ENCODE peak calls at places on chromosomes 3 and 15, in five cellular contexts. U, F, C, J and K are unnamed samples.

GRCh38 chr15:71559098-71559497 is 251.3 kb upstream of the NR2E3 start:
- DNase-seq in U (no peak), F (peak), C (no peak), J (no peak), K (peak)

GRCh38 chr3:10489746-10490483 is 15.5 kb downstream of the ATP2B2 start:
- DNase-seq in U (no peak), F (no peak), C (no peak), J (no peak), K (no peak)

GRCh38 chr3:42216820-42217416 is 49.1 kb downstream of the CCK start:
- DNase-seq in U (no peak), F (peak), C (no peak), J (peak), K (peak)

GRCh38 chr15:62821384-62822131 is 221.0 kb upstream of the TPM1 start:
- DNase-seq in U (no peak), F (no peak), C (no peak), J (no peak), K (no peak)

GRCh38 chr15:73746883-73747282 is 6.3 kb downstream of the INSYN1 start:
- DNase-seq in U (no peak), F (no peak), C (no peak), J (no peak), K (no peak)

GRCh38 chr3:5187920-5188418 is 462 bp downstream of the EDEM1 start:
- DNase-seq in U (peak), F (peak), C (no peak), J (no peak), K (no peak)

GRCh38 chr15:62391565-62392262 is 226.6 kb upstream of the C2CD4B start:
- DNase-seq in U (peak), F (peak), C (no peak), J (peak), K (peak)

GRCh38 chr3:174215426-174215825 is 643.7 kb upstream of the NAALADL2 start:
- DNase-seq in U (no peak), F (no peak), C (no peak), J (no peak), K (no peak)

GRCh38 chr3:112682361-112682760 is 41.4 kb upstream of the CCDC80 start:
- DNase-seq in U (no peak), F (no peak), C (no peak), J (no peak), K (no peak)

GRCh38 chr15:73081321-73081958 is 29.2 kb downstream of the NEO1 start:
- DNase-seq in U (peak), F (peak), C (peak), J (peak), K (peak)

GRCh38 chr15:78077053-78077859 is at the start of gene TBC1D2B:
- DNase-seq in U (peak), F (peak), C (no peak), J (peak), K (peak)

GRCh38 chr3:12705981-12706380 is 42.1 kb upstream of the RAF1 start:
- DNase-seq in U (no peak), F (no peak), C (no peak), J (no peak), K (peak)

GRCh38 chr15:31437686-31438085 is 111.1 kb downstream of the KLF13 start:
- DNase-seq in U (no peak), F (no peak), C (no peak), J (peak), K (no peak)

GRCh38 chr3:79957066-79957465 is 189.3 kb upstream of the ROBO1 start:
- DNase-seq in U (no peak), F (no peak), C (no peak), J (no peak), K (no peak)

GRCh38 chr3:129038121-129038855 is 22.3 kb upstream of the GP9 start:
- DNase-seq in U (no peak), F (no peak), C (no peak), J (no peak), K (no peak)

GRCh38 chr3:180063783-180064182 is 27.0 kb upstream of the PEX5L start:
- DNase-seq in U (no peak), F (no peak), C (no peak), J (peak), K (no peak)

GRCh38 chr3:25385807-25386512 is 42.1 kb upstream of the RARB start:
- DNase-seq in U (no peak), F (no peak), C (no peak), J (no peak), K (no peak)

GRCh38 chr3:133670525-133670995 is 8.8 kb upstream of the TOPBP1 start:
- DNase-seq in U (no peak), F (no peak), C (no peak), J (no peak), K (no peak)

GRCh38 chr3:143644370-143645089 is 203.7 kb downstream of the SLC9A9 start:
- DNase-seq in U (peak), F (peak), C (peak), J (peak), K (peak)

GRCh38 chr3:9040996-9041395 is 77.7 kb upstream of the RAD18 start:
- DNase-seq in U (no peak), F (no peak), C (no peak), J (no peak), K (no peak)

GRCh38 chr3:31772155-31772761 is 208.8 kb downstream of the OSBPL10 start:
- DNase-seq in U (no peak), F (no peak), C (no peak), J (no peak), K (no peak)

GRCh38 chr3:39346785-39347585 is 17.5 kb downstream of the CCR8 start:
- DNase-seq in U (peak), F (no peak), C (no peak), J (no peak), K (no peak)

GRCh38 chr3:140258222-140258724 is 323.3 kb downstream of the CLSTN2 start:
- DNase-seq in U (no peak), F (peak), C (no peak), J (no peak), K (no peak)

GRCh38 chr3:152961323-152961722 is 126.4 kb downstream of the P2RY1 start:
- DNase-seq in U (peak), F (peak), C (peak), J (peak), K (peak)

GRCh38 chr15:65207280-65207679 is 4.0 kb downstream of the CILP start:
- DNase-seq in U (no peak), F (no peak), C (no peak), J (no peak), K (no peak)

GRCh38 chr3:4597204-4597985 is 104.2 kb downstream of the ITPR1 start:
- DNase-seq in U (no peak), F (no peak), C (no peak), J (no peak), K (no peak)

GRCh38 chr3:139520028-139520737 is 19.4 kb downstream of the RBP1 start:
- DNase-seq in U (peak), F (peak), C (peak), J (peak), K (peak)

GRCh38 chr3:141127344-141128125 is 76.4 kb downstream of the SPSB4 start:
- DNase-seq in U (no peak), F (no peak), C (no peak), J (no peak), K (no peak)

GRCh38 chr3:18812316-18812715 is 336.0 kb upstream of the KCNH8 start:
- DNase-seq in U (no peak), F (peak), C (no peak), J (no peak), K (peak)

GRCh38 chr3:58085616-58086015 is 77.4 kb downstream of the FLNB start:
- DNase-seq in U (no peak), F (no peak), C (no peak), J (no peak), K (no peak)

GRCh38 chr3:102089182-102089581 is 239.9 kb downstream of the NFKBIZ start:
- DNase-seq in U (no peak), F (no peak), C (no peak), J (no peak), K (no peak)

GRCh38 chr3:170802164-170803151 is 67.5 kb downstream of the RPL22L1 start:
- DNase-seq in U (no peak), F (peak), C (no peak), J (no peak), K (peak)

GRCh38 chr3:87333393-87333892 is 57.1 kb upstream of the POU1F1 start:
- DNase-seq in U (no peak), F (peak), C (peak), J (no peak), K (peak)

GRCh38 chr15:67840747-67841634 is 1.1 kb upstream of the RNU6-1 start:
- DNase-seq in U (no peak), F (peak), C (no peak), J (peak), K (peak)

GRCh38 chr3:45437388-45437787 is 49.0 kb downstream of the LARS2 start:
- DNase-seq in U (no peak), F (peak), C (peak), J (no peak), K (no peak)

GRCh38 chr3:72473156-72473555 is 375.1 kb downstream of the SHQ1 start:
- DNase-seq in U (no peak), F (no peak), C (no peak), J (no peak), K (no peak)

GRCh38 chr3:72475258-72476138 is 372.7 kb downstream of the SHQ1 start:
- DNase-seq in U (no peak), F (no peak), C (no peak), J (no peak), K (no peak)

GRCh38 chr3:72474775-72475174 is 373.5 kb downstream of the SHQ1 start:
- DNase-seq in U (no peak), F (no peak), C (no peak), J (no peak), K (no peak)

GRCh38 chr3:72480366-72480765 is 367.9 kb downstream of the SHQ1 start:
- DNase-seq in U (no peak), F (no peak), C (no peak), J (no peak), K (no peak)

DNA sequence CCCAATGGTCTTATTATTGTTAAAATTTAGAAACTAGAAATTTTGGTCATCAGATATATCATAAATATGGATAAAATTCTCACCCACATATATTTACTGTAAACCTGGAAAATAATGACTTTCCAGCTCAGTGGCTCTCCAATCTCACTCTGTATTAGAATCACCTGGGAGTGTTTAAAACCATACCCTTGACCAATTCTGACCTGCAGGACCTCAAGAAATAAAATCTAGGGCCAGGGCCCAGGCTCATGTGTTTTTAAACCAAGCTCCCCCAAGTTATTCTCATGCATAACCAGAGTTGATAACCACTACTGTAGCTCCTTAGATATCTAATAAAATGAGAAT is 372.1 kb downstream of the SHQ1 start:
- DNase-seq in U (no peak), F (no peak), C (no peak), J (no peak), K (no peak)
- H3K4me3 ChIP-seq in U (no peak), F (no peak), C (no peak), J (no peak), K (no peak)

DNA sequence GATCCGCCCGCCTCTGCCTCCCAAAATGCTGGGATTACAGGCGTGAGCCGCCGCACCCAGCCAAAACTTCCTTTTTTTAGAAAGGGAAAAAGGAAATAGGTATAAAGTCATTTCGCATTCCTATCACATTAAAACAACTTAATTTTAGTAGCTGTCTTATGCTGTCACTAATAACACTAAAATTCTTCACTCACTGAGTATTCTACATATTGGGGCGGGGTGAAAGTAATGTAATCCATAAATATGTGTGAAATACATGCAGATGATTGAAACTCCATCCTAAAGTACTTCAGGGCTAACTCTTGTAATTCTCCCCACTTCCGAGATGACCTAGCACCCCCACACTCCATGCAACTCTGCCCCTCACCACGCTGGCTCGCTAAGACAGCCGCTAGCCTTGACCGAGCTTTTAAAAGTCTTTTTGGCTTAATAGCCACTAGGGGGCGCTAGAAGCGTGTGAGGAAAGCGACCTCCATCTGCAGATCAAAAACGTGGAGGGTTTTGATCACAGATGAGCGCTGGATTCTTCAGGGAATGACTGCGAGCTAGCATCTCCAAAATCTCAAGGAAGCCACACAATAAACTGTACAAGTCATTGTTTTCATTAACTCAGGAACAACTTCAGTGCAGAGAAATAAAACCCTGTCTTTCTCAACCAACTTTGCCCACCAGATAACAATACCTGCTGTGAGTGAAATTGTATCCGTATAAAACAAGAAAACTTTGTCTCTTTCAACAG is 129.3 kb upstream of the IGF1R start:
- DNase-seq in U (peak), F (peak), C (peak), J (peak), K (peak)
- TF ChIP-seq CTCF in U (peak), F (peak), C (peak), J (peak), K (peak)

DNA sequence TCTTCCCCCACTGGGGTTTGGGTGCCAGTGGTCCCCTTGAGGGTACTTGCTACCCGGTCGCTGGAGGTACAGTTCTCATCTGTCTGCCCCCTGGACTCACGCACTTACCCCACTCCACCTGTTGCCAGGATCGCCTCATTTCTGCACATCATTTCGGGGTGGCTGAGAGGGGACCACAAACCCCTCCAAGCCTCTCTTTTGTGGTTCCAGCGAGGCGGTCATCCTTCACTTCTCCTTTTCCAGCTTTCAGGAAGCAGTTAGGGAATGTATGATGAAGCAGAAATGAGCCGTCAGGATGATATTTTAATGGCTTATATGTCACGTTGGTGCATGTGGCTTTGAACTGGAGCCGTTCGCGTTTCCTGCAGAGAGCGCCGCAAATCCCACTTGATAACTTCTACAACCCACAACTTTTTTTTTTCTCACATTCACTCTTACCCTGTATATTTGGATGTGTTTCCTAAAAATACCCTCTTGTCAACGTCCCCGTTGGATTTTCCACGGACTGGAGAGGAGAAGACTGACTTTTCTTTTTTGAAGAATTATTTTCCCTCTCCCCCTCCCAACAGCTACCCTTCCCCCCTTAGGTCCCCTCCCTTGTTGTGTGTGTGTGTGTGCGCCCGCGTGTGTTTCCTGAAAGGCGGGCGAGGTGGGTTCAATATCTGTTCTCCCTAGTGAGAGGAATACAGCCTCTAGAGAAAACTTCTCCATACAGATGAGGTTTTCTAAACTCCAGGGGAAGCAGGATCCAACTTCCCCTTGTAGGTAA is at the start of gene ZIC4:
- DNase-seq in U (peak), F (no peak), C (no peak), J (no peak), K (peak)
- H3K4me3 ChIP-seq in U (peak), F (no peak), C (no peak), J (no peak), K (peak)

DNA sequence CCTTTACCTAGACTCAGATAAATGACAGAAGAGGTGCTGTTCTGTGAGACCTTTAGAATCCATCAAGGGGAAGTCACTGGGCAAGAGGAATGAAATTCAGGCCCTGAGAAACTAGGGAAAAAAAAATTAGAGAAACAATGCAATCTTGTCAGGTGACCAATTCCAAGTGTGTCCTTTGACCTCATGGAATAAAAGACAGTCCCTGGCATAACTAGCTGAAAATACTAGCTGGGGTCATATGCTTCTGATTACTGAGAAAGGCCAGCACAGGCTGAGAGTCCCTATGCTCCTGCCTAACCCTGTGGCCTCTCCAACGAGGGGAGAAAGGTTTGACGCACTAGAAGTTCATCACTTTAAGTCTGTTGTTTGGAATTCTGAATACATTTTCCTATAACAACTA is 167.3 kb downstream of the XXYLT1 start:
- DNase-seq in U (no peak), F (no peak), C (no peak), J (no peak), K (no peak)
- TF ChIP-seq CTCF in U (no peak), F (no peak), C (no peak), J (no peak), K (no peak)

GRCh38 chr3:99637041-99637380 is 1.4 kb upstream of the COL8A1 start:
- DNase-seq in U (peak), F (peak), C (no peak), J (no peak), K (no peak)
- H3K4me3 ChIP-seq in U (peak), F (peak), C (no peak), J (no peak), K (peak)

DNA sequence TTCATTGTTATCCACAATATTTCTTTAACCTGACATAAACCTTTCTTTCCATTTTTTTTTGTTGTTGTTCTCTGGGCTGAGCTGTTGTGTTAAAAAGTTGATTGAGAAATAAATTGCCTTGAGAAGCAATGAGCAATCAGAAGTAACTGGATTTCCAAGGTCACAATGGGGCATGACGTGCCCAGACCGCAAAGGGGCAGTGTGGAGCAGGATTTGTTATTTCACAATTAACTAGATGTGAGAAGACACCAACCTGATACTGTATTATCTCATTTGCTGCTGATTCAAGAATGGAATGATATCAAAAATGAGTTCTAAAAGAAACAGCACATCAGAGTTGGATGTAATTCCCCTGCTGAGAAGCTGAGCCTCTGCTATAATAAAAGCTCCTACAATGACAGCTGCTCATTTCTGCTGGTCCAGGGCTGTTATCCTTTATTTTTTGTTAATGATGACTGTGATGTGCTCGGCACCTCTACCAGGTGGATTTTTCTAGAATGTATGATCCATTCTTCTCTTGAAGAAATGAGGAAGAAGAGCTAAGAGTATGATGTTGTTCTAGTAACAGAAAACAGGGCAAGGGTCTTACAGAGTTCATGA is 28.1 kb downstream of the CPNE4 start:
- DNase-seq in U (peak), F (peak), C (peak), J (peak), K (peak)
- TF ChIP-seq CTCF in U (peak), F (peak), C (peak), J (peak), K (peak)

GRCh38 chr3:187104342-187104741 is 35.0 kb downstream of the RPL39L start:
- DNase-seq in U (no peak), F (no peak), C (no peak), J (no peak), K (peak)

GRCh38 chr3:187105700-187106099 is 33.6 kb downstream of the RPL39L start:
- DNase-seq in U (no peak), F (no peak), C (no peak), J (no peak), K (no peak)

GRCh38 chr3:187103251-187103650 is 36.0 kb downstream of the RPL39L start:
- DNase-seq in U (no peak), F (no peak), C (no peak), J (no peak), K (no peak)

GRCh38 chr3:187102073-187102634 is 37.1 kb downstream of the RPL39L start:
- DNase-seq in U (no peak), F (no peak), C (no peak), J (no peak), K (no peak)

GRCh38 chr3:187104956-187105355 is 34.3 kb downstream of the RPL39L start:
- DNase-seq in U (no peak), F (peak), C (no peak), J (no peak), K (peak)
- H3K4me3 ChIP-seq in U (no peak), F (no peak), C (no peak), J (no peak), K (no peak)